ENCODE peak calls at places on chromosome 15, in four cellular contexts. One of them, this sample, is unnamed.

GRCh38 chr15:101724675-101725005 is 367 bp upstream of the TARS3 start:
- DNase-seq in MG63: no peak
- DNase-seq in IMR-90: no peak
- DNase-seq in fibroblast of the aortic adventitia: no peak
- DNase-seq in this sample: no peak

GRCh38 chr15:68404056-68404798 is 27.7 kb downstream of the ITGA11 start:
- DNase-seq in IMR-90: no peak
- DNase-seq in fibroblast of the aortic adventitia: no peak
- DNase-seq in MG63: no peak
- DNase-seq in this sample: no peak

GRCh38 chr15:37370938-37371337 is 270.6 kb upstream of the MEIS2 start:
- DNase-seq in MG63: no peak
- DNase-seq in fibroblast of the aortic adventitia: no peak
- DNase-seq in IMR-90: no peak
- DNase-seq in this sample: no peak

GRCh38 chr15:100334905-100335304 is 6.9 kb downstream of the ADAMTS17 start:
- DNase-seq in fibroblast of the aortic adventitia: no peak
- DNase-seq in MG63: no peak
- DNase-seq in IMR-90: no peak
- DNase-seq in this sample: no peak

GRCh38 chr15:55942332-55942731 is 51.1 kb downstream of the NEDD4 start:
- DNase-seq in fibroblast of the aortic adventitia: no peak
- DNase-seq in MG63: no peak
- DNase-seq in IMR-90: no peak
- DNase-seq in this sample: peak

GRCh38 chr15:90388462-90389182 is 580 bp downstream of the IQGAP1 start:
- DNase-seq in IMR-90: peak
- DNase-seq in fibroblast of the aortic adventitia: peak
- DNase-seq in MG63: peak
- DNase-seq in this sample: peak

GRCh38 chr15:56917652-56918045 is 795 bp upstream of the TCF12 start:
- DNase-seq in IMR-90: no peak
- DNase-seq in fibroblast of the aortic adventitia: no peak
- DNase-seq in MG63: no peak
- DNase-seq in this sample: no peak

GRCh38 chr15:58604455-58604923 is 145.0 kb downstream of the ADAM10 start:
- DNase-seq in fibroblast of the aortic adventitia: no peak
- DNase-seq in IMR-90: no peak
- DNase-seq in MG63: no peak
- DNase-seq in this sample: no peak

GRCh38 chr15:21270474-21270873 is 169.8 kb downstream of the POTEB3 start:
- DNase-seq in MG63: no peak
- DNase-seq in IMR-90: no peak
- DNase-seq in fibroblast of the aortic adventitia: no peak
- DNase-seq in this sample: no peak

GRCh38 chr15:92637621-92638020 is 18.0 kb downstream of the FAM174B start:
- DNase-seq in fibroblast of the aortic adventitia: no peak
- DNase-seq in IMR-90: no peak
- DNase-seq in MG63: no peak
- DNase-seq in this sample: no peak

GRCh38 chr15:98727115-98728040 is 79.0 kb downstream of the IGF1R start:
- DNase-seq in IMR-90: peak
- DNase-seq in MG63: peak
- DNase-seq in fibroblast of the aortic adventitia: peak
- DNase-seq in this sample: peak

GRCh38 chr15:99275525-99276128 is 24.3 kb downstream of the LRRC28 start:
- DNase-seq in fibroblast of the aortic adventitia: no peak
- DNase-seq in IMR-90: no peak
- DNase-seq in MG63: no peak
- DNase-seq in this sample: no peak

GRCh38 chr15:58293622-58294550 is 137.9 kb upstream of the LIPC start:
- DNase-seq in IMR-90: no peak
- DNase-seq in fibroblast of the aortic adventitia: no peak
- DNase-seq in MG63: no peak
- DNase-seq in this sample: no peak

GRCh38 chr15:38564557-38565286 is at the start of gene RASGRP1:
- DNase-seq in MG63: peak
- DNase-seq in fibroblast of the aortic adventitia: peak
- DNase-seq in IMR-90: peak
- DNase-seq in this sample: peak

GRCh38 chr15:40942337-40942854 is 10.9 kb upstream of the CHAC1 start:
- DNase-seq in IMR-90: no peak
- DNase-seq in fibroblast of the aortic adventitia: peak
- DNase-seq in MG63: no peak
- DNase-seq in this sample: no peak

GRCh38 chr15:56971571-56971970 is 53.1 kb downstream of the TCF12 start:
- DNase-seq in MG63: no peak
- DNase-seq in IMR-90: peak
- DNase-seq in fibroblast of the aortic adventitia: peak
- DNase-seq in this sample: no peak

GRCh38 chr15:91871138-91871537 is 17.6 kb downstream of the SLCO3A1 start:
- DNase-seq in MG63: no peak
- DNase-seq in fibroblast of the aortic adventitia: no peak
- DNase-seq in IMR-90: no peak
- DNase-seq in this sample: no peak

GRCh38 chr15:60358935-60359672 is 38.7 kb downstream of the ANXA2 start:
- DNase-seq in MG63: no peak
- DNase-seq in fibroblast of the aortic adventitia: peak
- DNase-seq in IMR-90: peak
- DNase-seq in this sample: peak

GRCh38 chr15:66747866-66748265 is 45.8 kb downstream of the SMAD6 start:
- DNase-seq in IMR-90: no peak
- DNase-seq in fibroblast of the aortic adventitia: peak
- DNase-seq in MG63: no peak
- DNase-seq in this sample: no peak

GRCh38 chr15:39869858-39870515 is 50.1 kb downstream of the GPR176 start:
- DNase-seq in IMR-90: no peak
- DNase-seq in fibroblast of the aortic adventitia: peak
- DNase-seq in MG63: no peak
- DNase-seq in this sample: no peak

GRCh38 chr15:44550256-44550655 is 13.3 kb downstream of the EIF3J start:
- DNase-seq in MG63: no peak
- DNase-seq in fibroblast of the aortic adventitia: peak
- DNase-seq in IMR-90: peak
- DNase-seq in this sample: peak

GRCh38 chr15:66785637-66786036 is 83.6 kb downstream of the SMAD6 start:
- DNase-seq in fibroblast of the aortic adventitia: no peak
- DNase-seq in MG63: no peak
- DNase-seq in IMR-90: peak
- DNase-seq in this sample: no peak

GRCh38 chr15:59405079-59405478 is 32.4 kb upstream of the MYO1E start:
- DNase-seq in fibroblast of the aortic adventitia: no peak
- DNase-seq in MG63: no peak
- DNase-seq in IMR-90: no peak
- DNase-seq in this sample: no peak

GRCh38 chr15:61946778-61947177 is 113.5 kb downstream of the VPS13C start:
- DNase-seq in fibroblast of the aortic adventitia: peak
- DNase-seq in MG63: no peak
- DNase-seq in IMR-90: peak
- DNase-seq in this sample: peak

GRCh38 chr15:77021803-77022381 is 27.0 kb downstream of the PSTPIP1 start:
- DNase-seq in fibroblast of the aortic adventitia: peak
- DNase-seq in IMR-90: peak
- DNase-seq in MG63: no peak
- DNase-seq in this sample: peak

GRCh38 chr15:25762015-25762662 is 101.0 kb downstream of the ATP10A start:
- DNase-seq in IMR-90: peak
- DNase-seq in fibroblast of the aortic adventitia: no peak
- DNase-seq in MG63: peak
- DNase-seq in this sample: no peak

GRCh38 chr15:91844928-91845327 is 8.6 kb upstream of the SLCO3A1 start:
- DNase-seq in fibroblast of the aortic adventitia: no peak
- DNase-seq in MG63: no peak
- DNase-seq in IMR-90: no peak
- DNase-seq in this sample: no peak

GRCh38 chr15:32818758-32819405 is 101.1 kb downstream of the GREM1 start:
- DNase-seq in IMR-90: peak
- DNase-seq in fibroblast of the aortic adventitia: peak
- DNase-seq in MG63: no peak
- DNase-seq in this sample: peak

GRCh38 chr15:29636140-29636539 is 186.1 kb downstream of the TJP1 start:
- DNase-seq in fibroblast of the aortic adventitia: no peak
- DNase-seq in IMR-90: no peak
- DNase-seq in MG63: no peak
- DNase-seq in this sample: no peak

GRCh38 chr15:50358805-50359204 is 3.8 kb upstream of the GABPB1 start:
- DNase-seq in MG63: peak
- DNase-seq in fibroblast of the aortic adventitia: peak
- DNase-seq in IMR-90: peak
- DNase-seq in this sample: peak

GRCh38 chr15:37880009-37880834 is 54.2 kb upstream of the TMCO5A start:
- DNase-seq in IMR-90: peak
- DNase-seq in fibroblast of the aortic adventitia: peak
- DNase-seq in MG63: no peak
- DNase-seq in this sample: peak

GRCh38 chr15:89495638-89496145 is 691 bp downstream of the RHCG start:
- DNase-seq in IMR-90: no peak
- DNase-seq in fibroblast of the aortic adventitia: no peak
- DNase-seq in MG63: no peak
- DNase-seq in this sample: no peak

GRCh38 chr15:53759333-53759975 is at the start of gene WDR72:
- DNase-seq in MG63: peak
- DNase-seq in IMR-90: no peak
- DNase-seq in fibroblast of the aortic adventitia: no peak
- DNase-seq in this sample: no peak

GRCh38 chr15:41832208-41832607 is 4.3 kb downstream of the JMJD7 start:
- DNase-seq in IMR-90: no peak
- DNase-seq in fibroblast of the aortic adventitia: no peak
- DNase-seq in MG63: no peak
- DNase-seq in this sample: no peak

GRCh38 chr15:52764731-52765130 is 25.4 kb downstream of the ONECUT1 start:
- DNase-seq in IMR-90: no peak
- DNase-seq in fibroblast of the aortic adventitia: no peak
- DNase-seq in MG63: no peak
- DNase-seq in this sample: no peak

GRCh38 chr15:79455361-79455760 is 23.2 kb downstream of the MINAR1 start:
- DNase-seq in MG63: no peak
- DNase-seq in fibroblast of the aortic adventitia: no peak
- DNase-seq in IMR-90: peak
- DNase-seq in this sample: no peak
- H3K4me3 ChIP-seq in MG63: no peak
- H3K4me3 ChIP-seq in fibroblast of the aortic adventitia: no peak
- H3K4me3 ChIP-seq in IMR-90: no peak
- H3K4me3 ChIP-seq in this sample: no peak

DNA sequence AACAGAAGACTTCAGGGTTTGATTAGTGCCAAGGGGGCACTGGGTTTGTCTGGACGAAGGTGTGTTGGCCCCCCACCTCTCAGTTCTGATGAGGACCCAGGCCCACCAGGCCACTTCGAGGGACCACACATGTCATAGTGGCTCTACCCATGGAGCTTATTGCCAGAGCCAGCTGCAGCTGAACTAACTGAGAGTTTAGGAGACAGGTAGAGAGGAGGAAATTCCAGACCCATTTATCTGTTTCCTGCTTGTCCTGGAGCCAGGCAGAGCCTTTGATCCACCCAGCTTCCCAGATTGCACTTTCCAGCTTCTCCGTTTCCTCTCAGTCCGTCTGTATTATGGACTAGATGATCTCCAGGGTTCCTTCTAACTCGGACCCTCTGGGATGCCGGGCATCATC is 20.9 kb downstream of the SLC24A1 start:
- DNase-seq in IMR-90: no peak
- DNase-seq in fibroblast of the aortic adventitia: no peak
- DNase-seq in MG63: no peak
- DNase-seq in this sample: no peak
- H3K4me3 ChIP-seq in IMR-90: no peak
- H3K4me3 ChIP-seq in fibroblast of the aortic adventitia: no peak
- H3K4me3 ChIP-seq in MG63: no peak
- H3K4me3 ChIP-seq in this sample: no peak

GRCh38 chr15:70576683-70577082 is 186.7 kb downstream of the UACA start:
- DNase-seq in MG63: no peak
- DNase-seq in IMR-90: no peak
- DNase-seq in fibroblast of the aortic adventitia: peak
- DNase-seq in this sample: no peak
- H3K4me3 ChIP-seq in MG63: no peak
- H3K4me3 ChIP-seq in IMR-90: no peak
- H3K4me3 ChIP-seq in fibroblast of the aortic adventitia: no peak
- H3K4me3 ChIP-seq in this sample: no peak

GRCh38 chr15:74383695-74384565 is 16.5 kb upstream of the CYP11A1 start:
- DNase-seq in IMR-90: peak
- DNase-seq in fibroblast of the aortic adventitia: peak
- DNase-seq in MG63: no peak
- DNase-seq in this sample: no peak
- H3K4me3 ChIP-seq in IMR-90: no peak
- H3K4me3 ChIP-seq in fibroblast of the aortic adventitia: no peak
- H3K4me3 ChIP-seq in MG63: no peak
- H3K4me3 ChIP-seq in this sample: no peak

GRCh38 chr15:96327155-96327741 is 3.3 kb upstream of the NR2F2 start:
- DNase-seq in MG63: no peak
- DNase-seq in IMR-90: peak
- DNase-seq in fibroblast of the aortic adventitia: peak
- DNase-seq in this sample: peak
- H3K4me3 ChIP-seq in MG63: peak
- H3K4me3 ChIP-seq in IMR-90: peak
- H3K4me3 ChIP-seq in fibroblast of the aortic adventitia: peak
- H3K4me3 ChIP-seq in this sample: peak

GRCh38 chr15:78881681-78882080 is 9.0 kb downstream of the MORF4L1 start:
- DNase-seq in MG63: no peak
- DNase-seq in fibroblast of the aortic adventitia: no peak
- DNase-seq in IMR-90: no peak
- DNase-seq in this sample: no peak

GRCh38 chr15:78878356-78878755 is 5.7 kb downstream of the MORF4L1 start:
- DNase-seq in IMR-90: peak
- DNase-seq in MG63: no peak
- DNase-seq in fibroblast of the aortic adventitia: no peak
- DNase-seq in this sample: peak

GRCh38 chr15:78879517-78880241 is 7.0 kb downstream of the MORF4L1 start:
- DNase-seq in IMR-90: peak
- DNase-seq in MG63: peak
- DNase-seq in fibroblast of the aortic adventitia: no peak
- DNase-seq in this sample: no peak

GRCh38 chr15:78880828-78881227 is 8.1 kb downstream of the MORF4L1 start:
- DNase-seq in IMR-90: peak
- DNase-seq in fibroblast of the aortic adventitia: no peak
- DNase-seq in MG63: no peak
- DNase-seq in this sample: no peak

DNA sequence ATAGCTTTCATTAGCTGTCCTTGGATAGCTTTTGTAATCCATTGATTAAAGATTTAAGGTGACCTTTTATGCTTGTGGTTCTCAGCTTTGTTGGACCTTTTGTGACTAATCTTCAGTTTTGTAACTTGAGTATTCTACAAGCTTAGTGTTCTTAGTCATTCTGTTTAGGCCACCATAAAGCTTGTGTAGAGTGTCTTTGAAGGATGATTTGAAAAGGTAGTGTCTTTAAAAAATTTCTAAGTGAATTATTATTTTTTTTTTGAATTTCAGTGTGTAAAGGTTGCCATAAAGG is 7.5 kb downstream of the MORF4L1 start:
- DNase-seq in fibroblast of the aortic adventitia: no peak
- DNase-seq in IMR-90: peak
- DNase-seq in MG63: no peak
- DNase-seq in this sample: no peak
- H3K4me3 ChIP-seq in fibroblast of the aortic adventitia: no peak
- H3K4me3 ChIP-seq in IMR-90: no peak
- H3K4me3 ChIP-seq in MG63: no peak
- H3K4me3 ChIP-seq in this sample: no peak

GRCh38 chr15:84112025-84112424 is 123.5 kb upstream of the GOLGA6L4 start:
- DNase-seq in fibroblast of the aortic adventitia: no peak
- DNase-seq in MG63: no peak
- DNase-seq in IMR-90: peak
- DNase-seq in this sample: peak
- H3K4me3 ChIP-seq in fibroblast of the aortic adventitia: no peak
- H3K4me3 ChIP-seq in MG63: no peak
- H3K4me3 ChIP-seq in IMR-90: no peak
- H3K4me3 ChIP-seq in this sample: no peak